ENCODE peak calls at places on chromosomes 6 and 20, in eight cellular contexts. C, S, D, U, X, M, Q and I are unnamed samples.

GRCh38 chr6:44086931-44087574 is 40.2 kb downstream of the MRPL14 start:
- DNase-seq in C (no peak), S (no peak), D (no peak), U (peak), X (peak), M (no peak), Q (no peak), I (peak)

GRCh38 chr6:41723178-41723935 is 12.1 kb downstream of the TFEB start:
- DNase-seq in C (peak), S (no peak), D (peak), U (peak), X (peak), M (peak), Q (peak), I (peak)

GRCh38 chr6:35327349-35328027 is 14.9 kb upstream of the PPARD start:
- DNase-seq in C (peak), S (peak), D (peak), U (peak), X (peak), M (no peak), Q (peak), I (peak)

GRCh38 chr6:90466191-90466940 is 120.5 kb downstream of the MAP3K7 start:
- DNase-seq in C (no peak), S (no peak), D (no peak), U (no peak), X (no peak), M (no peak), Q (no peak), I (no peak)

GRCh38 chr20:41408131-41408789 is 41.6 kb upstream of the EMILIN3 start:
- DNase-seq in C (no peak), S (no peak), D (no peak), U (no peak), X (no peak), M (no peak), Q (no peak), I (no peak)

GRCh38 chr20:11917663-11918062 is at the start of gene BTBD3:
- DNase-seq in C (no peak), S (no peak), D (peak), U (peak), X (peak), M (no peak), Q (no peak), I (no peak)

GRCh38 chr6:49849121-49849907 is 17.0 kb downstream of the CRISP1 start:
- DNase-seq in C (no peak), S (peak), D (no peak), U (no peak), X (no peak), M (no peak), Q (peak), I (no peak)

GRCh38 chr20:37345339-37346231 is at the start of gene SRC:
- DNase-seq in C (peak), S (no peak), D (peak), U (peak), X (peak), M (peak), Q (peak), I (peak)

GRCh38 chr6:82494367-82494766 is 130.8 kb downstream of the TPBG start:
- DNase-seq in C (no peak), S (no peak), D (no peak), U (no peak), X (no peak), M (no peak), Q (no peak), I (no peak)

GRCh38 chr20:62305149-62305764 is 2.5 kb downstream of the ADRM1 start:
- DNase-seq in C (no peak), S (no peak), D (no peak), U (no peak), X (no peak), M (no peak), Q (peak), I (no peak)

GRCh38 chr6:141359953-141360352 is 772.8 kb upstream of the GJE1 start:
- DNase-seq in C (no peak), S (no peak), D (no peak), U (no peak), X (peak), M (no peak), Q (no peak), I (no peak)

GRCh38 chr6:107068691-107069630 is 41.0 kb downstream of the MTRES1 start:
- DNase-seq in C (no peak), S (no peak), D (no peak), U (no peak), X (no peak), M (no peak), Q (no peak), I (no peak)

GRCh38 chr6:38040254-38040653 is 220.7 kb downstream of the ZFAND3 start:
- DNase-seq in C (no peak), S (no peak), D (no peak), U (no peak), X (no peak), M (no peak), Q (no peak), I (no peak)

GRCh38 chr6:34459899-34460593 is 5.8 kb upstream of the PACSIN1 start:
- DNase-seq in C (peak), S (peak), D (peak), U (peak), X (no peak), M (peak), Q (peak), I (peak)

GRCh38 chr6:27894839-27895762 is 17.1 kb downstream of the OR2B2 start:
- DNase-seq in C (no peak), S (peak), D (peak), U (peak), X (peak), M (no peak), Q (peak), I (no peak)

GRCh38 chr20:11140359-11140758 is 466.6 kb upstream of the JAG1 start:
- DNase-seq in C (peak), S (no peak), D (no peak), U (no peak), X (no peak), M (no peak), Q (peak), I (no peak)

DNA sequence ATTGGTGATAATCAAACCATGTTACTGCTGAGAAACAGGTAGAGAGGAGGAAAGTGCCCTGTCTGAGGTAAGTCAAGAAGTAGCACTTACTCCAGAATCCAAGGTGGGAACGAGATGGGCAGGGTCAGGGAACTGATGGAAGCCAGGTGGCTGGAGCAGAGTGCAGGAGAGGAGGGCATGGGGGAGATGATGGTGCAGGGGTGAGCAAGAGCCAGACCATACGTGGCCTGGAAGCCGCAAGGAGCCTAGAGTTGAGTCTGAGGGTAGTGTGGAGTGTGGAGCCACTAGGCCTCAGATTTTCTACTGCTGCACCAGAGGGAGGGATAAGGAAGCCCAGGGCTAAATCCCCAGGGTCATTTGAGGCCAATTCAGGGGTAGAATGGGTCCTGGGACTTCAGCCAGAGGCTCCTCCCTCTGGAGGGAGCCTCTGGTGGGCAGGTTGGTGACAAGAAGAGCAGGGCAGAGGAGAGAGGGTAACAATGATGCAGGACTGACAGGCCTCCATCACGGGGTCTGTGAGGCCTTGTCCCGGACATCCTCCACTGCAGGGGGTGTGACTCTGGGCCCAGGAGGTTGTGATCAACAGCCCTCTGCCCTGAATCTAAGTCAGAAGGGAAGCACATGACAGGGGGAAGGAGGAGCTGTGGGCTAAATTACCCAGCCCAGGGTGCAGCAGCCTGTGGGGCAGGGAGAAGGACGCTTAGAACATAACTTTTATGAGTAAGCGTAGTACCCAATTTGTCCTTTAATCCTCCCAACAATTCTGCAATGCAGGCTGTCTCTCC is 28.7 kb downstream of the COX4I2 start:
- DNase-seq in C (no peak), S (no peak), D (peak), U (peak), X (peak), M (no peak), Q (no peak), I (peak)
- TF ChIP-seq POLR2A in C (no peak), S (no peak), D (no peak), U (peak), X (no peak), M (no peak), Q (no peak), I (no peak)

DNA sequence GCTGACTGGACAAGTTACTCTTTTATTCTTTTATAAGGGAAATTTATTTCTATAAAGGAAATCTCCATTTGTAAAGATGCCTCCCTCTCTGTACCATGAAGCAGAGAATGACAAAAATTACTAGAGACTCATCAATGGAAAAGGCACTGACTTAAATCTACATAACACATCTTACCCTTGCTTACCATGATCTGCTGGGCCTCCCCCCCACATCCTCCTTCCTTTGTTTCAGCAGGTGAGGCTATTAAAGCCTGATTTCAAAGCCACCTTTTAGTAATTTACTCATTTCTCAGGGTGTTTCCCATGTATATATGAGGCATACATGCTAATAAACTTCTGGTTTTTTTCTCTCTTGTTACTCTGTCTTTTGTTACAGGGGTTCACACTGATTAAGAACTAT is 130.2 kb upstream of the HDDC2 start:
- DNase-seq in C (no peak), S (no peak), D (no peak), U (no peak), X (no peak), M (no peak), Q (no peak), I (no peak)
- TF ChIP-seq POLR2A in C (no peak), S (no peak), D (no peak), U (no peak), X (no peak), M (no peak), Q (no peak), I (no peak)

GRCh38 chr6:5235830-5236229 is 24.9 kb downstream of the LYRM4 start:
- DNase-seq in C (no peak), S (no peak), D (no peak), U (no peak), X (no peak), M (no peak), Q (no peak), I (no peak)
- TF ChIP-seq POLR2A in C (no peak), S (no peak), D (no peak), U (no peak), X (no peak), M (no peak), Q (no peak), I (no peak)

GRCh38 chr6:110902091-110902490 is 27.5 kb downstream of the AMD1 start:
- DNase-seq in C (no peak), S (no peak), D (no peak), U (no peak), X (no peak), M (no peak), Q (no peak), I (no peak)
- TF ChIP-seq POLR2A in C (no peak), S (no peak), D (no peak), U (no peak), X (no peak), M (peak), Q (no peak), I (no peak)

DNA sequence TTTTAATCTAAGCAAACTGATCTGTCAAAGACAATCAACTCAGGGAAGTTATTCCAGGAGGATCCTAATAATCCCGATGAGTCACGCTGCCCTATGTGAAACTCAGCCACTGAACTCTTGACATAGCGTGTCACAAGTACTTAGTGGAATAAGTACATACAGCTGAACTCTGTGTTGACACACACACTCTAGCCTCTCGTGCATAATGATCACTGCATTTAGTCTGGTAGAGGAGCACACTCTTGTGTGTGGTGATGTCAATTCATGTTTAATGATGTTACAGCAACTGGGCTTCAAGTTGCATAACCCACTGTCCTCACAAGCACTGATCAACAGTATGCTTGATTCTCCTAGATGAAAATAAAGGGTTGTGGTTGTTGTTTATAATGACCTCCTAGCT is 148.3 kb downstream of the HACE1 start:
- DNase-seq in C (no peak), S (no peak), D (no peak), U (no peak), X (no peak), M (no peak), Q (peak), I (no peak)
- TF ChIP-seq POLR2A in C (no peak), S (no peak), D (no peak), U (no peak), X (no peak), M (no peak), Q (no peak), I (no peak)

DNA sequence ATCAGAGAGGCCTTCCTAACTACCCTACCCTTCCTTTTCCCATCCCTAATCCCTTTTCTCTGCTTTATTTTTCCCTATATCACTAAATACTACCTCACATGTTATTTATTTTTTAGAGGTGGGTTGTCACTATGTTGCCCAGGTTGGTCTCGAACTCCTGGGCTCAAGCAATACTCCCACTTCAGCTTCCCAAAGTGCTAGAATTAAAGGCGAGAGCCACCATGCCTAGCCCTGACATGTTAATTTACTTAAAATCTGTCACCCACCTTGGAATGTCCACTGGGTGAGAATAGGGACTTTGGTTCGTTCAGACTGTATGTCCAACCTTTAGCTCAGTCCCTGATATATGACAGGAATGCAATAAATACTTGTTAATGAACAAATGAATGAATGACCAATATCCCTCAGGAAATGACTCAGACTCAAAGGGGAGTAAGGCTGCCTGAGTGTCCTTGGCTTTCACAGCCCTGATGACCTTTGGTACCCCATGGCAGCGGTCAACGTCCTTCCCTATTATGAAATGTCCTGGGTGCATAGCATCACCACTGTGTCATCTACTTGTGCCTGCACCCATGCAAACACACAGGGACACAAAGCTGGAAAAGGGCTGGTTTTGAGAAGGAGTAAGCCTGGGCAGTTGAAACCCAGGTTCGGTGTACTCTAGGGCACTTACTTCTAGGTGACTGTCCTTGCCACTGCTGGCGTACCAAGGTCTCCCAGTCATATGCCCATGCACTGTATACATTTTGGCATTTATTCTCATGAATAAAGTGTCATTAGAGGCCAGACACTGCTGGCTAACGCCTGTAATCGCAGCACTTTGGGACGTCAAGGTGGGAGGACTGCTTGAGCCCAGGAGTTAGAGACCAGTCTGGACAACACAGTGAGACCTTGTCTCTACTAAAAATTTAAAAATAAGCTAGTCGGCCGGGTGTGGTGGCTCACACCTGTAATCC is 26.5 kb downstream of the BCL2L1 start:
- DNase-seq in C (peak), S (peak), D (no peak), U (peak), X (no peak), M (no peak), Q (peak), I (no peak)
- TF ChIP-seq POLR2A in C (no peak), S (no peak), D (no peak), U (no peak), X (no peak), M (no peak), Q (no peak), I (no peak)

DNA sequence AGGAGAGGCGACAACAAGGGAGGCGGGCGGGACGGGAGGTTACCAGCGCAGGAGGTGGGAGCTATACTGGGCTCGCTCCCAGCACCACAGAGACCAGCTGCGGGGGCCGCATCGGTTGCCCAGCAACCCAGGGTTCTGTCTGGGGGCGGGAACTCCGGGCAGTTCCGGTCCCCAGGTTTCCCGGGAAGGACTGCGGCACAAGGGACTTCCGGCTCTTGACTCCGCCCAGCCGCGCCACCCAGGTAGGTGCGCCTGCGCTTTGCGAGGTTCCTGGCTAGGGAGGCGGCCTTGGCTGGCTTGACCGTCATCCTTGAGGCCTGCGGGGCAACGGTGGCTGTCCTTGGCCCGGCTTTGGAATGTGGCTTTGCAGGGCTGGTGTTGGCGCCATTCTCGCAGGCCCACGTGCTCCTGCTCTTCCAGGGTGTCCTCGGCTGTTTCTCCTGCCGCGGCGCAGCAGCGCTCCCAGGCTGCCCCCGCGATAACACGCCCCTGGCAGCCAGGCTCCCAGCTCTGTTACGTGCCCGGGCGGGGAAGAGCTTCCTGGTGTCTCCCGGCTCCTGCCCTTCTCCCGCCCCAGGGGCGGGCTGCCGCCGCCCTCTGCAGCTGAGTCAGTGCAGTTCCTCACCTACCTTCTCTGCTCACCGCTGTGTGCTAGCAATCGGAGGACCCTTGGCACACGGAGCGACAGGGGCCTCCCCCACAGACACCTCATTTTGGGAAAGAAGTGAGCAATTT is at the start of gene RSPH3:
- DNase-seq in C (peak), S (peak), D (peak), U (peak), X (peak), M (peak), Q (peak), I (peak)
- TF ChIP-seq POLR2A in C (peak), S (peak), D (no peak), U (peak), X (peak), M (peak), Q (peak), I (peak)